ENCODE peak calls at places on chromosomes 16 and 17, in eight cellular contexts. W is body of pancreas, T is adrenal gland, N is neuronal stem cell, G is GM23248, H is ascending aorta, X is tibial nerve, A is breast epithelium. Z is an unnamed sample.

GRCh38 chr16:7086842-7087616 is 245.6 kb upstream of the RBFOX1 start:
- DNase-seq in W (no peak), T (peak; percentile 78), N (peak; percentile 48), G (no peak), H (no peak), X (no peak), A (no peak), Z (peak; percentile 37)

GRCh38 chr16:78748471-78748929 is 649.0 kb downstream of the WWOX start:
- DNase-seq in W (no peak), T (no peak), N (no peak), G (no peak), H (no peak), X (no peak), A (no peak), Z (no peak)

GRCh38 chr16:56780646-56781045 is 50.7 kb downstream of the NUP93 start:
- DNase-seq in W (no peak), T (no peak), N (no peak), G (no peak), H (no peak), X (no peak), A (no peak), Z (no peak)

GRCh38 chr17:79728908-79729471 is 1.8 kb upstream of the ENPP7 start:
- DNase-seq in W (no peak), T (no peak), N (no peak), G (no peak), H (no peak), X (no peak), A (no peak), Z (peak; percentile 67)

GRCh38 chr16:20611350-20611902 is 35.3 kb upstream of the ACSM2B start:
- DNase-seq in W (peak; percentile 92), T (peak; percentile 71), N (no peak), G (no peak), H (peak; percentile 64), X (no peak), A (no peak), Z (peak; percentile 68)

GRCh38 chr17:73595068-73595865 is 49.0 kb downstream of the SDK2 start:
- DNase-seq in W (no peak), T (no peak), N (no peak), G (no peak), H (no peak), X (no peak), A (no peak), Z (peak; percentile 90)

GRCh38 chr17:42686520-42687137 is 4.3 kb downstream of the CNTNAP1 start:
- DNase-seq in W (no peak), T (no peak), N (no peak), G (no peak), H (no peak), X (no peak), A (no peak), Z (no peak)

GRCh38 chr17:16406742-16407674 is 8.4 kb upstream of the TRPV2 start:
- DNase-seq in W (no peak), T (no peak), N (peak; percentile 61), G (peak; percentile 49), H (no peak), X (no peak), A (peak; percentile 36), Z (peak; percentile 83)

GRCh38 chr16:81526199-81526598 is 81.6 kb downstream of the CMIP start:
- DNase-seq in W (no peak), T (no peak), N (no peak), G (peak; percentile 54), H (no peak), X (no peak), A (no peak), Z (no peak)

GRCh38 chr16:20915733-20916132 is 15.2 kb downstream of the LYRM1 start:
- DNase-seq in W (no peak), T (no peak), N (no peak), G (no peak), H (no peak), X (no peak), A (no peak), Z (no peak)

GRCh38 chr17:77230436-77230830 is 89.7 kb downstream of the SEC14L1 start:
- DNase-seq in W (no peak), T (no peak), N (no peak), G (no peak), H (no peak), X (no peak), A (no peak), Z (no peak)

GRCh38 chr16:48330133-48330846 is 54.9 kb downstream of the SIAH1 start:
- DNase-seq in W (no peak), T (no peak), N (no peak), G (peak; percentile 68), H (no peak), X (no peak), A (no peak), Z (no peak)

GRCh38 chr16:84321932-84322331 is 27.3 kb downstream of the WFDC1 start:
- DNase-seq in W (no peak), T (no peak), N (no peak), G (no peak), H (no peak), X (no peak), A (no peak), Z (no peak)

GRCh38 chr17:82449883-82450356 is 632 bp downstream of the CYBC1 start:
- DNase-seq in W (no peak), T (no peak), N (no peak), G (peak; percentile 35), H (no peak), X (no peak), A (no peak), Z (no peak)

GRCh38 chr17:34760931-34761500 is 181.6 kb downstream of the TMEM132E start:
- DNase-seq in W (no peak), T (no peak), N (no peak), G (no peak), H (no peak), X (no peak), A (peak; percentile 20), Z (no peak)

GRCh38 chr17:66429680-66430079 is 127.3 kb downstream of the PRKCA start:
- DNase-seq in W (no peak), T (no peak), N (no peak), G (no peak), H (no peak), X (no peak), A (no peak), Z (no peak)

DNA sequence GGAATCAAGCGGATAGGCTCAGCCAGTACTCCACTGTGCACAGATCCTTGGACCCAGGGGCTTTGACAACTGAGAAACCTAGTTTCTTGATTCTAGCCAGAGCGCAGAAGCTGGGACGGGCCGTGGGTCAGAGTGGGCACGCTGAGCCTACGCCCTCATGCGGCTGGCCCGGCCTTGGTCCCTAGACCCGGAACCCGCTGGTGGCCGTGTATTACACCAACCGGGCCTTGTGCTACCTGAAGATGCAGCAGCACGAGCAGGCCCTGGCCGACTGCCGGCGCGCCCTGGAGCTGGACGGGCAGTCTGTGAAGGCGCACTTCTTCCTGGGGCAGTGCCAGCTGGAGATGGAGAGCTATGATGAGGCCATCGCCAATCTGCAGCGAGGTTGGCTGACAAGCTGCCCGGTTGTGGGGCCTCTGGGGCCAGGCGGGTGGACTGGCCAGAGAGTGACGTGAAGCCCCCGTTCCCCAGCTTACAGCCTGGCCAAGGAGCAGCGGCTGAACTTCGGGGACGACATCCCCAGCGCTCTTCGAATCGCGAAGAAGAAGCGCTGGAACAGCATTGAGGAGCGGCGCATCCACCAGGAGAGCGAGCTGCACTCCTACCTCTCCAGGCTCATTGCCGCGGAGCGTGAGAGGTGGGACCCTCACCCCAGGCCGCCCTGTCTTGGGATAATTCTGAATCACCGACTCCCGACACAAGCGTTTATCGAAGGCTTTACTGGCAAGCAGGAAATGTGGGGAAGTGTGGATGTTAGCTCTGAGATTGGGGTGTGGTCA is 946 bp downstream of the STUB1 start:
- DNase-seq in W (peak; percentile 59), T (peak; percentile 87), N (no peak), G (peak; percentile 88), H (no peak), X (no peak), A (no peak), Z (peak; percentile 88)
- H3K4me1 ChIP-seq in W (peaks cover 60% of the 10 kb centered on the region), T (peaks cover 27% of the 10 kb centered on the region), N (peaks cover 7% of the 10 kb centered on the region), G (peaks cover 15% of the 10 kb centered on the region), H (peaks cover 36% of the 10 kb centered on the region), X (peaks cover 37% of the 10 kb centered on the region), A (peaks cover 41% of the 10 kb centered on the region), Z (peaks cover 43% of the 10 kb centered on the region)

GRCh38 chr17:75261336-75262111 is at the start of the genes GGA3 and MRPS7:
- DNase-seq in W (peak; percentile 94), T (peak; percentile 94), N (peak; percentile 96), G (peak; percentile 99), H (peak; percentile 76), X (peak; percentile 95), A (peak; percentile 96), Z (peak; percentile 95)
- H3K4me1 ChIP-seq in W (peaks cover 24% of the 10 kb centered on the region), T (peaks cover 14% of the 10 kb centered on the region), N (peaks cover 12% of the 10 kb centered on the region), G (peaks cover 17% of the 10 kb centered on the region), H (peaks cover 26% of the 10 kb centered on the region), X (peaks cover 24% of the 10 kb centered on the region), A (peaks cover 12% of the 10 kb centered on the region), Z (peaks cover 50% of the 10 kb centered on the region)

GRCh38 chr17:27285501-27285900 is 8.4 kb upstream of the WSB1 start:
- DNase-seq in W (no peak), T (no peak), N (no peak), G (no peak), H (no peak), X (no peak), A (no peak), Z (no peak)
- H3K4me1 ChIP-seq in W (peaks cover 9% of the 10 kb centered on the region), T (peaks cover 6% of the 10 kb centered on the region), N (no peaks in the 10 kb centered on the region), G (peaks cover 8% of the 10 kb centered on the region), H (no peaks in the 10 kb centered on the region), X (no peaks in the 10 kb centered on the region), A (no peaks in the 10 kb centered on the region), Z (peaks cover 30% of the 10 kb centered on the region)

DNA sequence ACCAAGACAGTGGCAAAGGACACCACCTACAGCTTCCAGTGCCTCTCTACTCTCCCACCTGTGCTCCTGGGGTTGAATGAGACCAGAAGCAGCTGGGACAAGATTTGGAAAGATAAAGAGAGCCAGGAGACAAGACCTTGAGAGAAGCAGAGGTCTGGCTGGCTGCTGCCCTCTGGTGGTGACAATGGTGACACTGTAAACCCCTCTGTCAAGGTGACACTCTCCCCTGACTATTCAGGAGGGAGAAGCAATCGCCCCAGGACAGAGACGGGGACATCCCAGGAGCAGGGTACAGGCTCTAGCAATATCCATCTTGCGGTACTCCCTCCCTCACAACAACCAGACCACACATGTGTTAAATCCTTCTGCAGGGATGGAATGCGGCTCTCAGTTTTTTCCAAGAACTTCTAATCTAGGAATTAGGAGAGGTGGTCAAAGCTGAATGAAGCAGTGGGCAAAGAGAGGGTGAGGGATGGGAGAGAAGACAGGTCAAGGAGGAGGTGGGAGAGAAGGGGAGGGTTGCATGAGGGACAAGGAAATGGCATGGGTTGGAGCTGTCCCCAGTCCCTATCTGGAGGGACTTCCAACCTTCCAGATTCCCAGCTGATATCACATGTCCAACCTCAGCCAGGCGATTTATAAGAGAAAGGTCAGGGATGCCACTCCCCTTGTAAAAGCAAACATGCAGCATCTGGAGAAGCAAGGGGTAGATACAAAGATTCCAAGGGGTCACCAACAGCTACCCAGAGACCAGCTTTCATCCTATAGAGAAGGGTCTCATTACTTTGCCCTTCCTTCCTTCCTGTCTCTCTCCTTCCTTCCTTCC is 2.9 kb downstream of the PHOSPHO1 start:
- DNase-seq in W (peak; percentile 76), T (peak; percentile 83), N (peak; percentile 66), G (peak; percentile 66), H (no peak), X (peak; percentile 32), A (peak; percentile 46), Z (peak; percentile 80)
- H3K4me1 ChIP-seq in W (peaks cover 34% of the 10 kb centered on the region), T (peaks cover 10% of the 10 kb centered on the region), N (peaks cover 4% of the 10 kb centered on the region), G (no peaks in the 10 kb centered on the region), H (peaks cover 9% of the 10 kb centered on the region), X (peaks cover 27% of the 10 kb centered on the region), A (peaks cover 12% of the 10 kb centered on the region), Z (peaks cover 32% of the 10 kb centered on the region)

Z was measured in upper lobe of left lung.